ENCODE peak calls at places on chromosome 14, in seven cellular contexts. Q, G, I, P, S, E and H are unnamed samples.

GRCh38 chr14:58865520-58866281 is 227.9 kb downstream of the DACT1 start:
- DNase-seq in Q (no peak), G (no peak), I (no peak), P (no peak), S (no peak), E (no peak), H (no peak)

GRCh38 chr14:21248739-21249411 is 20.4 kb downstream of the HNRNPC start:
- DNase-seq in Q (no peak), G (no peak), I (no peak), P (no peak), S (no peak), E (no peak), H (no peak)

GRCh38 chr14:26074892-26075291 is 522.9 kb downstream of the NOVA1 start:
- DNase-seq in Q (no peak), G (no peak), I (no peak), P (no peak), S (no peak), E (no peak), H (no peak)

GRCh38 chr14:78254911-78255431 is 84.8 kb downstream of the NRXN3 start:
- DNase-seq in Q (no peak), G (peak), I (no peak), P (no peak), S (no peak), E (no peak), H (peak)

GRCh38 chr14:52142504-52142903 is 73.6 kb upstream of the NID2 start:
- DNase-seq in Q (no peak), G (no peak), I (no peak), P (no peak), S (no peak), E (no peak), H (no peak)

GRCh38 chr14:72590577-72590976 is 303.3 kb downstream of the DPF3 start:
- DNase-seq in Q (no peak), G (no peak), I (no peak), P (no peak), S (no peak), E (no peak), H (peak)

GRCh38 chr14:75648066-75648838 is 12.4 kb downstream of the ERG28 start:
- DNase-seq in Q (no peak), G (peak), I (peak), P (no peak), S (peak), E (peak), H (no peak)

GRCh38 chr14:52694761-52695480 is 437 bp downstream of the ERO1A start:
- DNase-seq in Q (peak), G (no peak), I (peak), P (peak), S (peak), E (peak), H (peak)

GRCh38 chr14:103121846-103122577 is 1.2 kb upstream of the TNFAIP2 start:
- DNase-seq in Q (peak), G (peak), I (peak), P (peak), S (peak), E (peak), H (no peak)

DNA sequence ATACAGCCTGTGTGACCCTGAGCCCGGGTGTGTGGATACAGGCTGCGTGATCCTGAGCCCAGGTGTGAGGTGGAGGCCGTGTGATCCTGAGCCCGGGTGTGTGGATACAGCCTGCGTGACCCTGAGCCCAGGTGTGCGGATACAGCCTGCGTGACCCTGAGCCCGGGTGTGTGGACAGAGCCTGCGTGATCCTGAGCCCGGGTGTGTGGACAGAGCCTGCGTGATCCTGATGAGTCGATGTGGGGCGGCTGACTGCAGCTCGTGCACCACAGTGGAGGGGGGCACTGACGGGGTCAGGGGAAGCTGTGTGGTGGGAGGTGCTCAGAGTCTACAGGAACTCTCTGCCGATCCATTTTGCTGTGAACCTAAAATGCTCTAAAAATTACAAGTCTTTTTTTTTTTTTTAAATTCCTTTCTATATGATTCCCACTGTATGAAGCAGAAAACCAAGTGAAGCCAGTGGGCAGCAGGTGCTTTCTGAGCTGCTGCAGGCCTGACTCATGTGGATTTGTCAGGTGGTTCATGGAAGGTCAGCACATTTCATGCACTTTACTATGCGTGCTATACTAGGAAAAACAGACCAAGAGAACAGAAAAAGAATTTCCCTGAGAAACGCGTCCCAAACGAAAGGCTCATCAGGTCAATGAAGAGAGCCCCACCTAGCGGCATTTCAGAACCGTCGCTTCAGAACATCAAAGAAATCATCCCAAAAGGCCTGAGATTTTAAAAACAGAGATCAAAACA is 19.3 kb downstream of the BRF1 start:
- DNase-seq in Q (no peak), G (peak), I (no peak), P (no peak), S (peak), E (peak), H (peak)
- TF ChIP-seq CTCF in Q (peak), G (peak), I (peak), P (peak), S (peak), E (peak), H (peak)

GRCh38 chr14:93903342-93904184 is 23.6 kb upstream of the FAM181A start:
- DNase-seq in Q (no peak), G (no peak), I (peak), P (no peak), S (no peak), E (no peak), H (peak)
- TF ChIP-seq CTCF in Q (peak), G (peak), I (peak), P (no peak), S (no peak), E (no peak), H (no peak)

GRCh38 chr14:77181603-77182437 is at the start of gene TMEM63C:
- DNase-seq in Q (no peak), G (no peak), I (peak), P (peak), S (peak), E (peak), H (peak)
- TF ChIP-seq CTCF in Q (no peak), G (no peak), I (no peak), P (no peak), S (no peak), E (no peak), H (no peak)

DNA sequence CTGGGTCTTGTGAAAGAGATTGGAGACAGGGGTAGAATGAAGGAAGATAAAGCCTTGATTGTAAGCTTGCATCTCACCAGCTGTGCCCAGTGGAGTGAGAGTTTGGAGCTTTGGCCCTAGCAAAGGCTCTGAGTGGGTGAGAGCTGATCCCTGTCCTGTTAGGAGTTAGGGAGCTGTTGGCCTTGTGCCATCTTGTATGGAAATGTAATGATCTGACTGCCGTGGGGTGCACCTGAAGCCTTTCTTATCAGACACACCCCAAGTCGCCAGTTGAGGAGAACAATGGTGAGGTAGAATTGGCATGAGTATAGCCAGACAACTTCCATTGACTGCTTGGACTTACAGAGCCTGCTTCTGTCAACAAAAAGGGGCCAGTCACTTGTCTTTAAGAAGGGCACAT is 130.1 kb downstream of the PRKCH start:
- DNase-seq in Q (no peak), G (no peak), I (no peak), P (no peak), S (no peak), E (no peak), H (no peak)
- TF ChIP-seq CTCF in Q (no peak), G (no peak), I (no peak), P (no peak), S (no peak), E (no peak), H (no peak)

GRCh38 chr14:96091941-96092411 is 52.8 kb downstream of the C14orf132 start:
- DNase-seq in Q (no peak), G (peak), I (no peak), P (no peak), S (no peak), E (no peak), H (no peak)

GRCh38 chr14:96089401-96089800 is 50.2 kb downstream of the C14orf132 start:
- DNase-seq in Q (no peak), G (no peak), I (no peak), P (no peak), S (no peak), E (no peak), H (no peak)

GRCh38 chr14:96091149-96091693 is 52.1 kb downstream of the C14orf132 start:
- DNase-seq in Q (no peak), G (no peak), I (no peak), P (no peak), S (no peak), E (no peak), H (no peak)

GRCh38 chr14:96088911-96089310 is 49.7 kb downstream of the C14orf132 start:
- DNase-seq in Q (no peak), G (no peak), I (no peak), P (no peak), S (no peak), E (no peak), H (no peak)

GRCh38 chr14:96090441-96091148 is 51.4 kb downstream of the C14orf132 start:
- DNase-seq in Q (peak), G (peak), I (no peak), P (peak), S (no peak), E (no peak), H (no peak)
- TF ChIP-seq CTCF in Q (no peak), G (peak), I (no peak), P (no peak), S (no peak), E (no peak), H (no peak)

DNA sequence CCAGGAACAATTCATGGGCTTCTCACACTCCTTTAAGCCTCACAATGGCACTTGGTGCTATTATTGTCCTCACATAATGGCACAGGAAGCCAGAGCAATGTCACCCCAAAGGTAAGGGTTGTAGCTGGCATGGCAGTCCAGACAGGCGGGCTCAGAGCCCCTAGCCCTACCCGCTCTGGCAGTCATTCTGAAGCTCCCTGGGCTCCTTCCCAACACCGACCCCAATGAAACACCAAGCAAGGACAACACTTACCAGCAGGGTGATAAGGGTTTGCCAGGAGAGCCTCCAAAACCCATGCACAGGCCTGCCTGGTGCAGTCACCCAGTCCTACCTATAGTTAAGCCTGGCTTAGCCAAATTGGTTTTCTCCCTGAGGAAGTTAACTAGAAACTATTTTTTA is 30.8 kb downstream of the MAX start:
- DNase-seq in Q (no peak), G (no peak), I (no peak), P (no peak), S (no peak), E (no peak), H (no peak)
- TF ChIP-seq CTCF in Q (no peak), G (no peak), I (no peak), P (no peak), S (no peak), E (no peak), H (no peak)

GRCh38 chr14:95196268-95196667 is 38.9 kb upstream of the DICER1 start:
- DNase-seq in Q (no peak), G (no peak), I (no peak), P (no peak), S (no peak), E (no peak), H (peak)
- TF ChIP-seq CTCF in Q (peak), G (no peak), I (no peak), P (peak), S (no peak), E (no peak), H (peak)

GRCh38 chr14:63091394-63091996 is 46.2 kb upstream of the KCNH5 start:
- DNase-seq in Q (no peak), G (no peak), I (no peak), P (no peak), S (no peak), E (no peak), H (no peak)
- TF ChIP-seq CTCF in Q (no peak), G (no peak), I (no peak), P (no peak), S (no peak), E (no peak), H (no peak)